ENCODE peak calls at places on chromosomes 12 and 14, in seven cellular contexts. One of them, this sample, is unnamed.

GRCh38 chr12:122850695-122851350 is 15.6 kb downstream of the HIP1R start:
- DNase-seq in IMR-90: peak
- DNase-seq in posterior cingulate gyrus: peak
- DNase-seq in HS-27A: no peak
- DNase-seq in fibroblast of lung: peak
- DNase-seq in activated T-helper 1 cell treated with Interleukin-2 at 50 U/mL for 16 hours: no peak
- DNase-seq in HT-29: no peak
- DNase-seq in this sample: no peak

GRCh38 chr12:120332523-120332922 is 4.9 kb upstream of the PLA2G1B start:
- DNase-seq in IMR-90: no peak
- DNase-seq in posterior cingulate gyrus: peak
- DNase-seq in HS-27A: no peak
- DNase-seq in fibroblast of lung: no peak
- DNase-seq in activated T-helper 1 cell treated with Interleukin-2 at 50 U/mL for 16 hours: no peak
- DNase-seq in HT-29: no peak
- DNase-seq in this sample: no peak

GRCh38 chr12:25436206-25436912 is 116.7 kb downstream of the LMNTD1 start:
- DNase-seq in IMR-90: peak
- DNase-seq in posterior cingulate gyrus: peak
- DNase-seq in HS-27A: peak
- DNase-seq in fibroblast of lung: peak
- DNase-seq in activated T-helper 1 cell treated with Interleukin-2 at 50 U/mL for 16 hours: no peak
- DNase-seq in HT-29: peak
- DNase-seq in this sample: peak

GRCh38 chr12:27330846-27331245 is 1.8 kb upstream of the BMAL2 start:
- DNase-seq in IMR-90: no peak
- DNase-seq in posterior cingulate gyrus: no peak
- DNase-seq in HS-27A: no peak
- DNase-seq in fibroblast of lung: peak
- DNase-seq in activated T-helper 1 cell treated with Interleukin-2 at 50 U/mL for 16 hours: no peak
- DNase-seq in HT-29: no peak
- DNase-seq in this sample: no peak

GRCh38 chr12:111428728-111429175 is 23.0 kb downstream of the SH2B3 start:
- DNase-seq in IMR-90: no peak
- DNase-seq in posterior cingulate gyrus: peak
- DNase-seq in HS-27A: no peak
- DNase-seq in fibroblast of lung: no peak
- DNase-seq in activated T-helper 1 cell treated with Interleukin-2 at 50 U/mL for 16 hours: no peak
- DNase-seq in HT-29: no peak
- DNase-seq in this sample: no peak

GRCh38 chr14:55470025-55470424 is 29.6 kb upstream of the TBPL2 start:
- DNase-seq in IMR-90: no peak
- DNase-seq in posterior cingulate gyrus: no peak
- DNase-seq in HS-27A: no peak
- DNase-seq in fibroblast of lung: no peak
- DNase-seq in activated T-helper 1 cell treated with Interleukin-2 at 50 U/mL for 16 hours: no peak
- DNase-seq in HT-29: no peak
- DNase-seq in this sample: no peak

GRCh38 chr12:42590324-42590934 is 883 bp upstream of the PRICKLE1 start:
- DNase-seq in IMR-90: no peak
- DNase-seq in posterior cingulate gyrus: no peak
- DNase-seq in HS-27A: no peak
- DNase-seq in fibroblast of lung: peak
- DNase-seq in activated T-helper 1 cell treated with Interleukin-2 at 50 U/mL for 16 hours: no peak
- DNase-seq in HT-29: no peak
- DNase-seq in this sample: peak

GRCh38 chr12:124754949-124755800 is 108.5 kb downstream of the SCARB1 start:
- DNase-seq in IMR-90: peak
- DNase-seq in posterior cingulate gyrus: peak
- DNase-seq in HS-27A: no peak
- DNase-seq in fibroblast of lung: peak
- DNase-seq in activated T-helper 1 cell treated with Interleukin-2 at 50 U/mL for 16 hours: no peak
- DNase-seq in HT-29: no peak
- DNase-seq in this sample: no peak

GRCh38 chr14:76181546-76181945 is 29.8 kb downstream of the GPATCH2L start:
- DNase-seq in IMR-90: no peak
- DNase-seq in posterior cingulate gyrus: no peak
- DNase-seq in HS-27A: no peak
- DNase-seq in fibroblast of lung: no peak
- DNase-seq in activated T-helper 1 cell treated with Interleukin-2 at 50 U/mL for 16 hours: no peak
- DNase-seq in HT-29: peak
- DNase-seq in this sample: peak

GRCh38 chr14:48771717-48772116 is 814.5 kb downstream of the RPS29 start:
- DNase-seq in IMR-90: peak
- DNase-seq in posterior cingulate gyrus: no peak
- DNase-seq in HS-27A: no peak
- DNase-seq in fibroblast of lung: peak
- DNase-seq in activated T-helper 1 cell treated with Interleukin-2 at 50 U/mL for 16 hours: no peak
- DNase-seq in HT-29: no peak
- DNase-seq in this sample: no peak

GRCh38 chr14:66074546-66074945 is 411.6 kb upstream of the CCDC196 start:
- DNase-seq in IMR-90: no peak
- DNase-seq in posterior cingulate gyrus: no peak
- DNase-seq in HS-27A: no peak
- DNase-seq in fibroblast of lung: peak
- DNase-seq in activated T-helper 1 cell treated with Interleukin-2 at 50 U/mL for 16 hours: no peak
- DNase-seq in HT-29: no peak
- DNase-seq in this sample: no peak

GRCh38 chr12:131030472-131031328 is 77.0 kb downstream of the ADGRD1 start:
- DNase-seq in IMR-90: no peak
- DNase-seq in posterior cingulate gyrus: peak
- DNase-seq in HS-27A: no peak
- DNase-seq in fibroblast of lung: no peak
- DNase-seq in activated T-helper 1 cell treated with Interleukin-2 at 50 U/mL for 16 hours: no peak
- DNase-seq in HT-29: no peak
- DNase-seq in this sample: no peak

GRCh38 chr14:21634840-21635239 is at the start of gene OR10G2:
- DNase-seq in IMR-90: no peak
- DNase-seq in posterior cingulate gyrus: no peak
- DNase-seq in HS-27A: no peak
- DNase-seq in fibroblast of lung: no peak
- DNase-seq in activated T-helper 1 cell treated with Interleukin-2 at 50 U/mL for 16 hours: no peak
- DNase-seq in HT-29: no peak
- DNase-seq in this sample: no peak

GRCh38 chr12:92735131-92735721 is 32.4 kb downstream of the PLEKHG7 start:
- DNase-seq in IMR-90: peak
- DNase-seq in posterior cingulate gyrus: no peak
- DNase-seq in HS-27A: no peak
- DNase-seq in fibroblast of lung: peak
- DNase-seq in activated T-helper 1 cell treated with Interleukin-2 at 50 U/mL for 16 hours: no peak
- DNase-seq in HT-29: no peak
- DNase-seq in this sample: no peak

GRCh38 chr12:93938921-93939320 is 209.5 kb upstream of the PLXNC1 start:
- DNase-seq in IMR-90: no peak
- DNase-seq in posterior cingulate gyrus: no peak
- DNase-seq in HS-27A: no peak
- DNase-seq in fibroblast of lung: no peak
- DNase-seq in activated T-helper 1 cell treated with Interleukin-2 at 50 U/mL for 16 hours: no peak
- DNase-seq in HT-29: no peak
- DNase-seq in this sample: no peak

GRCh38 chr12:590206-590750 is 73.0 kb downstream of the NINJ2 start:
- DNase-seq in IMR-90: no peak
- DNase-seq in posterior cingulate gyrus: peak
- DNase-seq in HS-27A: no peak
- DNase-seq in fibroblast of lung: no peak
- DNase-seq in activated T-helper 1 cell treated with Interleukin-2 at 50 U/mL for 16 hours: no peak
- DNase-seq in HT-29: no peak
- DNase-seq in this sample: no peak

GRCh38 chr14:23399591-23399990 is 8.5 kb downstream of the MYH6 start:
- DNase-seq in IMR-90: no peak
- DNase-seq in posterior cingulate gyrus: peak
- DNase-seq in HS-27A: no peak
- DNase-seq in fibroblast of lung: no peak
- DNase-seq in activated T-helper 1 cell treated with Interleukin-2 at 50 U/mL for 16 hours: no peak
- DNase-seq in HT-29: no peak
- DNase-seq in this sample: no peak

GRCh38 chr12:52372216-52373154 is 5.2 kb upstream of the KRT85 start:
- DNase-seq in IMR-90: peak
- DNase-seq in posterior cingulate gyrus: peak
- DNase-seq in HS-27A: peak
- DNase-seq in fibroblast of lung: peak
- DNase-seq in activated T-helper 1 cell treated with Interleukin-2 at 50 U/mL for 16 hours: no peak
- DNase-seq in HT-29: peak
- DNase-seq in this sample: peak